ENCODE peak calls at places on chromosomes 16 and 17, in six cellular contexts. One of them, this sample, is unnamed.

GRCh38 chr17:10681866-10682446 is 15.4 kb downstream of the SCO1 start:
- DNase-seq in B cell: no peak
- DNase-seq in WTC11: no peak
- DNase-seq in heart left ventricle: no peak
- DNase-seq in HFFc6: peak
- DNase-seq in epithelial cell of esophagus: no peak
- DNase-seq in this sample: no peak

GRCh38 chr16:54879681-54880080 is 51.0 kb upstream of the IRX5 start:
- DNase-seq in epithelial cell of esophagus: peak
- DNase-seq in HFFc6: no peak
- DNase-seq in WTC11: no peak
- DNase-seq in B cell: no peak
- DNase-seq in heart left ventricle: no peak
- DNase-seq in this sample: no peak

GRCh38 chr16:797120-797420 is 3.5 kb downstream of the GNG13 start:
- DNase-seq in B cell: no peak
- DNase-seq in HFFc6: no peak
- DNase-seq in WTC11: peak
- DNase-seq in epithelial cell of esophagus: no peak
- DNase-seq in heart left ventricle: no peak
- DNase-seq in this sample: no peak

GRCh38 chr17:67056746-67057490 is 12.6 kb downstream of the CACNG1 start:
- DNase-seq in WTC11: no peak
- DNase-seq in epithelial cell of esophagus: no peak
- DNase-seq in heart left ventricle: no peak
- DNase-seq in HFFc6: no peak
- DNase-seq in B cell: no peak
- DNase-seq in this sample: no peak

GRCh38 chr17:45218895-45219661 is 2.6 kb upstream of the FMNL1 start:
- DNase-seq in heart left ventricle: peak
- DNase-seq in HFFc6: peak
- DNase-seq in B cell: peak
- DNase-seq in WTC11: peak
- DNase-seq in epithelial cell of esophagus: peak
- DNase-seq in this sample: peak

GRCh38 chr17:45098081-45098868 is 34.0 kb downstream of the PLCD3 start:
- DNase-seq in heart left ventricle: no peak
- DNase-seq in epithelial cell of esophagus: peak
- DNase-seq in WTC11: no peak
- DNase-seq in HFFc6: no peak
- DNase-seq in B cell: no peak
- DNase-seq in this sample: no peak

GRCh38 chr17:81494984-81495383 is 17.6 kb downstream of the ACTG1 start:
- DNase-seq in WTC11: no peak
- DNase-seq in epithelial cell of esophagus: no peak
- DNase-seq in heart left ventricle: no peak
- DNase-seq in B cell: no peak
- DNase-seq in HFFc6: no peak
- DNase-seq in this sample: no peak

GRCh38 chr17:77542551-77543490 is 402.1 kb downstream of the SEC14L1 start:
- DNase-seq in HFFc6: peak
- DNase-seq in B cell: peak
- DNase-seq in heart left ventricle: peak
- DNase-seq in WTC11: peak
- DNase-seq in epithelial cell of esophagus: peak
- DNase-seq in this sample: peak

GRCh38 chr16:57536306-57537193 is at the start of gene CCDC102A:
- DNase-seq in heart left ventricle: peak
- DNase-seq in epithelial cell of esophagus: no peak
- DNase-seq in B cell: peak
- DNase-seq in HFFc6: no peak
- DNase-seq in WTC11: peak
- DNase-seq in this sample: peak

GRCh38 chr17:65535777-65536572 is 25.5 kb downstream of the AXIN2 start:
- DNase-seq in B cell: no peak
- DNase-seq in WTC11: no peak
- DNase-seq in heart left ventricle: no peak
- DNase-seq in epithelial cell of esophagus: no peak
- DNase-seq in HFFc6: peak
- DNase-seq in this sample: no peak

GRCh38 chr16:18800674-18801196 is 614 bp downstream of the ARL6IP1 start:
- DNase-seq in HFFc6: no peak
- DNase-seq in heart left ventricle: no peak
- DNase-seq in B cell: peak
- DNase-seq in epithelial cell of esophagus: peak
- DNase-seq in WTC11: no peak
- DNase-seq in this sample: peak

GRCh38 chr16:17470002-17470870 is 524 bp downstream of the XYLT1 start:
- DNase-seq in HFFc6: no peak
- DNase-seq in heart left ventricle: no peak
- DNase-seq in epithelial cell of esophagus: peak
- DNase-seq in B cell: peak
- DNase-seq in WTC11: peak
- DNase-seq in this sample: peak

GRCh38 chr17:66737524-66737923 is 97.4 kb upstream of the CACNG5 start:
- DNase-seq in heart left ventricle: peak
- DNase-seq in WTC11: peak
- DNase-seq in HFFc6: no peak
- DNase-seq in epithelial cell of esophagus: no peak
- DNase-seq in B cell: no peak
- DNase-seq in this sample: peak

GRCh38 chr16:1564325-1564724 is 30.9 kb downstream of the TMEM204 start:
- DNase-seq in epithelial cell of esophagus: no peak
- DNase-seq in WTC11: no peak
- DNase-seq in heart left ventricle: no peak
- DNase-seq in B cell: peak
- DNase-seq in HFFc6: no peak
- DNase-seq in this sample: peak

GRCh38 chr16:85627835-85628556 is 14.9 kb downstream of the GSE1 start:
- DNase-seq in epithelial cell of esophagus: no peak
- DNase-seq in heart left ventricle: peak
- DNase-seq in B cell: no peak
- DNase-seq in HFFc6: no peak
- DNase-seq in WTC11: no peak
- DNase-seq in this sample: no peak

GRCh38 chr16:67924140-67924906 is 7.3 kb downstream of the CTRL start:
- DNase-seq in HFFc6: no peak
- DNase-seq in heart left ventricle: no peak
- DNase-seq in epithelial cell of esophagus: no peak
- DNase-seq in B cell: no peak
- DNase-seq in WTC11: no peak
- DNase-seq in this sample: no peak

GRCh38 chr17:20280832-20281231 is 186.5 kb downstream of the LGALS9B start:
- DNase-seq in epithelial cell of esophagus: no peak
- DNase-seq in B cell: no peak
- DNase-seq in HFFc6: no peak
- DNase-seq in WTC11: no peak
- DNase-seq in heart left ventricle: no peak
- DNase-seq in this sample: no peak

GRCh38 chr17:16882243-16882925 is 89.5 kb downstream of the TNFRSF13B start:
- DNase-seq in heart left ventricle: no peak
- DNase-seq in WTC11: no peak
- DNase-seq in B cell: no peak
- DNase-seq in HFFc6: no peak
- DNase-seq in epithelial cell of esophagus: no peak
- DNase-seq in this sample: no peak

GRCh38 chr16:69260506-69260905 is 50.6 kb upstream of the VPS4A start:
- DNase-seq in B cell: no peak
- DNase-seq in heart left ventricle: no peak
- DNase-seq in WTC11: no peak
- DNase-seq in epithelial cell of esophagus: no peak
- DNase-seq in HFFc6: no peak
- DNase-seq in this sample: no peak

GRCh38 chr16:16062023-16062932 is 112.9 kb downstream of the ABCC1 start:
- DNase-seq in WTC11: peak
- DNase-seq in B cell: no peak
- DNase-seq in heart left ventricle: peak
- DNase-seq in HFFc6: no peak
- DNase-seq in epithelial cell of esophagus: no peak
- DNase-seq in this sample: no peak

GRCh38 chr17:78847052-78847451 is 6.4 kb upstream of the USP36 start:
- DNase-seq in HFFc6: no peak
- DNase-seq in epithelial cell of esophagus: no peak
- DNase-seq in heart left ventricle: no peak
- DNase-seq in B cell: no peak
- DNase-seq in WTC11: no peak
- DNase-seq in this sample: no peak

GRCh38 chr16:22670551-22670970 is 143.4 kb upstream of the HS3ST2 start:
- DNase-seq in epithelial cell of esophagus: no peak
- DNase-seq in B cell: peak
- DNase-seq in WTC11: peak
- DNase-seq in heart left ventricle: no peak
- DNase-seq in HFFc6: no peak
- DNase-seq in this sample: peak

GRCh38 chr17:3916013-3916696 is at the start of gene P2RX1:
- DNase-seq in B cell: peak
- DNase-seq in WTC11: no peak
- DNase-seq in HFFc6: no peak
- DNase-seq in epithelial cell of esophagus: no peak
- DNase-seq in heart left ventricle: no peak
- DNase-seq in this sample: no peak

DNA sequence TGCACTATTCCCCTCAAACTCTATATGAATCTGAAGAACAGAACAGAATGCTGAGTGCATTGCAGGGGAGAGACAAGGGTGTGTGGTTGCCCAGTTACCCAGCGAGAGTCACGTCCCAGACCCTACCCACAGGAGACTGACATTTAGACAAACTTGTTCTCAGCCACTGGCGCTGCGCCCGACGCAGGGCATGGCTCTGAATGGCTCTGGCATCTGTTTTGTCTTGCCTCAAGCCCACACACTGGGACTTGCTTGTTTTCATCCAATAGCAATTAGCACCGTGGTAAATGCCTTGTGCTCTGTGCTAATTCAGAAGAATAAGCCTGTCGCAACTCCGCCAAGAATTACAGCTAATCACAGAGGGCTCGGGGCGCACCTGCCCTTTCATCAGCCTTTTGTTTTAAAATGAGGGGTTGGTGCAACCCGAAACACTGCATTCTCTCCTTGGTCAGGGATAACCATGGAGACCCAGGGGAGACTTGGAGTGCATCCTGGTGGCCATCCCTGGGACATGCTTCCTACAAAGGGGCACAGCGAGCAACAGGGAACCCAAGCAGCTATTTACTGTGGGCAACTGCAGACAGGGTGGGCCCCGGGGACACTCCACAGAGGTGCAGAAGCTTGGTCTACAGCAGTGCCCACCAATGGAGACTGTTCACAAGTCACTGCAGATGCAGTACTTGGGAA is 220.5 kb upstream of the ZFHX3 start:
- DNase-seq in WTC11: peak
- DNase-seq in epithelial cell of esophagus: peak
- DNase-seq in heart left ventricle: no peak
- DNase-seq in B cell: no peak
- DNase-seq in HFFc6: no peak
- DNase-seq in this sample: no peak
- TF ChIP-seq CTCF in WTC11: no peak
- TF ChIP-seq CTCF in epithelial cell of esophagus: no peak
- TF ChIP-seq CTCF in heart left ventricle: no peak
- TF ChIP-seq CTCF in B cell: no peak
- TF ChIP-seq CTCF in HFFc6: peak
- TF ChIP-seq CTCF in this sample: peak

GRCh38 chr16:73209190-73209589 is 161.3 kb upstream of the ZFHX3 start:
- DNase-seq in WTC11: no peak
- DNase-seq in epithelial cell of esophagus: no peak
- DNase-seq in B cell: no peak
- DNase-seq in HFFc6: no peak
- DNase-seq in heart left ventricle: no peak
- DNase-seq in this sample: no peak

GRCh38 chr16:73205153-73205549 is 157.2 kb upstream of the ZFHX3 start:
- DNase-seq in epithelial cell of esophagus: no peak
- DNase-seq in heart left ventricle: no peak
- DNase-seq in HFFc6: no peak
- DNase-seq in WTC11: no peak
- DNase-seq in B cell: no peak
- DNase-seq in this sample: no peak

GRCh38 chr16:73206306-73206705 is 158.4 kb upstream of the ZFHX3 start:
- DNase-seq in epithelial cell of esophagus: no peak
- DNase-seq in B cell: no peak
- DNase-seq in HFFc6: no peak
- DNase-seq in WTC11: no peak
- DNase-seq in heart left ventricle: no peak
- DNase-seq in this sample: no peak

GRCh38 chr16:73202176-73202729 is 154.3 kb upstream of the ZFHX3 start:
- DNase-seq in B cell: no peak
- DNase-seq in epithelial cell of esophagus: no peak
- DNase-seq in HFFc6: peak
- DNase-seq in WTC11: no peak
- DNase-seq in heart left ventricle: peak
- DNase-seq in this sample: no peak

GRCh38 chr16:73204359-73205152 is 156.6 kb upstream of the ZFHX3 start:
- DNase-seq in HFFc6: no peak
- DNase-seq in heart left ventricle: no peak
- DNase-seq in B cell: no peak
- DNase-seq in epithelial cell of esophagus: no peak
- DNase-seq in WTC11: no peak
- DNase-seq in this sample: no peak
- TF ChIP-seq CTCF in HFFc6: no peak
- TF ChIP-seq CTCF in heart left ventricle: no peak
- TF ChIP-seq CTCF in B cell: no peak
- TF ChIP-seq CTCF in epithelial cell of esophagus: no peak
- TF ChIP-seq CTCF in WTC11: no peak
- TF ChIP-seq CTCF in this sample: no peak

DNA sequence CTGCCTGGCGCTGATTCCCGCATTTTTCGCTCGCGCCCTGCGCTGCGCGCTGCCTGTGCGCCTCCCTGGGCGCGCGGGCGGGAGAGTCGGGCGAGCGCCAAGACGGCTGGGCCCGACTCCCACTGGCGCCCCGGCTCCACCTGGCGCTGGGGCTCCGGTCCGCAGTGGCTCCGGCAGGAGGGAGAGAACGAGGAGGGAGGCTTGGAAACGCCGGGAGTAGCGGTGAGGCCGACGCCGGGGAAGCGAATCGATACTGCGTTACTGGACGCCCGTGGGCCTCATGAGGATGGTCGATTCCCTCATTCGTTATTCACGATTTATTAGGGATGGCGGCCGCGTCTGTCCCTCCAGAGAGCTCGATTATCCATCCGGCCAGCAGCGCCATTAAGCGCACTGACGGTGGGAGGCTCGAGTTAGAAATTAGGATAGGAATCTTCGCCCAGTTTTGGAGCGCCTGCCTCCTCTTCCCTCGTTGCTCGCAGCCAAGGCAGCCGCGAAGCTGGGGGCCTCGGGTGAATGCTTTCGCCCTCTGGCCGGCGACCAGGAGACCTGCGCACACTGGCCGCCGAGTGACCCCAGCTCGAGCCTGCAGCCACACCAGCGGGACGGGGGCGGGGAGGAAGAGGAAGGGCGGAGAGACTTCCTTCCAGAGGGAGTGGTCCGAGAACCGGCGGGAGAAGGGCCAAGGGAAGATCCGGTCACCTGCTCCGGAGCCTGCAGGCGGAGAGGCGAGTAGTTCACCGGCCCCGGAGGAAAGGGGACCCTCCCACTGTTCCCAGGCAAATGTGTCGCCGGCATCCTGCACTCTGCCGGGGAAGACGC is 1.3 kb upstream of the PCGF2 start:
- DNase-seq in HFFc6: peak
- DNase-seq in epithelial cell of esophagus: peak
- DNase-seq in heart left ventricle: peak
- DNase-seq in WTC11: peak
- DNase-seq in B cell: no peak
- DNase-seq in this sample: peak
- TF ChIP-seq CTCF in HFFc6: no peak
- TF ChIP-seq CTCF in epithelial cell of esophagus: no peak
- TF ChIP-seq CTCF in heart left ventricle: no peak
- TF ChIP-seq CTCF in WTC11: no peak
- TF ChIP-seq CTCF in B cell: no peak
- TF ChIP-seq CTCF in this sample: no peak

GRCh38 chr16:82061861-82062525 is 26.9 kb downstream of the HSD17B2 start:
- DNase-seq in epithelial cell of esophagus: peak
- DNase-seq in HFFc6: peak
- DNase-seq in heart left ventricle: no peak
- DNase-seq in B cell: no peak
- DNase-seq in WTC11: no peak
- DNase-seq in this sample: no peak
- TF ChIP-seq CTCF in epithelial cell of esophagus: peak
- TF ChIP-seq CTCF in HFFc6: peak
- TF ChIP-seq CTCF in heart left ventricle: peak
- TF ChIP-seq CTCF in B cell: peak
- TF ChIP-seq CTCF in WTC11: peak
- TF ChIP-seq CTCF in this sample: peak